ENCODE peak calls at places on chromosomes 2 and 18, in nine cellular contexts. One of them, this sample, is unnamed.
A peak's percentile ranks its signal among the peaks of the same experiment; 100 is the strongest.

GRCh38 chr2:33204945-33205344 is 258.2 kb downstream of the LTBP1 start:
- DNase-seq in GM12891: no peak
- DNase-seq in suprapubic skin: no peak
- DNase-seq in tibial nerve: no peak
- DNase-seq in HepG2: no peak
- DNase-seq in erythroblast: no peak
- DNase-seq in stomach: no peak
- DNase-seq in adrenal gland: no peak
- DNase-seq in spleen: no peak
- DNase-seq in this sample: no peak

GRCh38 chr2:213065583-213066444 is 85.6 kb downstream of the IKZF2 start:
- DNase-seq in GM12891: no peak
- DNase-seq in suprapubic skin: no peak
- DNase-seq in tibial nerve: no peak
- DNase-seq in HepG2: no peak
- DNase-seq in erythroblast: peak; percentile 17
- DNase-seq in stomach: peak; percentile 26
- DNase-seq in adrenal gland: peak; percentile 55
- DNase-seq in spleen: peak; percentile 59
- DNase-seq in this sample: no peak

GRCh38 chr18:63476666-63477065 is at the start of gene SERPINB5:
- DNase-seq in GM12891: no peak
- DNase-seq in suprapubic skin: no peak
- DNase-seq in tibial nerve: no peak
- DNase-seq in HepG2: no peak
- DNase-seq in erythroblast: no peak
- DNase-seq in stomach: peak; percentile 49
- DNase-seq in adrenal gland: no peak
- DNase-seq in spleen: no peak
- DNase-seq in this sample: no peak

GRCh38 chr2:105751272-105751671 is 6.6 kb downstream of the NCK2 start:
- DNase-seq in GM12891: no peak
- DNase-seq in suprapubic skin: no peak
- DNase-seq in tibial nerve: no peak
- DNase-seq in HepG2: no peak
- DNase-seq in erythroblast: no peak
- DNase-seq in stomach: no peak
- DNase-seq in adrenal gland: no peak
- DNase-seq in spleen: no peak
- DNase-seq in this sample: no peak

GRCh38 chr2:43269074-43269572 is 42.7 kb upstream of the ZFP36L2 start:
- DNase-seq in GM12891: no peak
- DNase-seq in suprapubic skin: peak; percentile 95
- DNase-seq in tibial nerve: peak; percentile 85
- DNase-seq in HepG2: no peak
- DNase-seq in erythroblast: peak; percentile 69
- DNase-seq in stomach: peak; percentile 59
- DNase-seq in adrenal gland: peak; percentile 96
- DNase-seq in spleen: peak; percentile 89
- DNase-seq in this sample: peak; percentile 84

GRCh38 chr18:63043516-63043915 is 276.1 kb downstream of the BCL2 start:
- DNase-seq in GM12891: no peak
- DNase-seq in suprapubic skin: no peak
- DNase-seq in tibial nerve: no peak
- DNase-seq in HepG2: no peak
- DNase-seq in erythroblast: no peak
- DNase-seq in stomach: no peak
- DNase-seq in adrenal gland: no peak
- DNase-seq in spleen: no peak
- DNase-seq in this sample: no peak

GRCh38 chr2:40178971-40179370 is 272.9 kb downstream of the SLC8A1 start:
- DNase-seq in GM12891: no peak
- DNase-seq in suprapubic skin: no peak
- DNase-seq in tibial nerve: no peak
- DNase-seq in HepG2: no peak
- DNase-seq in erythroblast: no peak
- DNase-seq in stomach: no peak
- DNase-seq in adrenal gland: no peak
- DNase-seq in spleen: no peak
- DNase-seq in this sample: no peak

GRCh38 chr2:238069877-238070276 is 9.1 kb downstream of the SCLY start:
- DNase-seq in GM12891: no peak
- DNase-seq in suprapubic skin: no peak
- DNase-seq in tibial nerve: no peak
- DNase-seq in HepG2: no peak
- DNase-seq in erythroblast: no peak
- DNase-seq in stomach: no peak
- DNase-seq in adrenal gland: no peak
- DNase-seq in spleen: no peak
- DNase-seq in this sample: no peak

GRCh38 chr2:159600752-159601151 is 15.6 kb downstream of the BAZ2B start:
- DNase-seq in GM12891: no peak
- DNase-seq in suprapubic skin: no peak
- DNase-seq in tibial nerve: no peak
- DNase-seq in HepG2: peak; percentile 29
- DNase-seq in erythroblast: no peak
- DNase-seq in stomach: no peak
- DNase-seq in adrenal gland: no peak
- DNase-seq in spleen: no peak
- DNase-seq in this sample: peak; percentile 20

GRCh38 chr18:75654928-75655745 is 227.6 kb upstream of the SMIM21 start:
- DNase-seq in GM12891: no peak
- DNase-seq in suprapubic skin: no peak
- DNase-seq in tibial nerve: no peak
- DNase-seq in HepG2: no peak
- DNase-seq in erythroblast: no peak
- DNase-seq in stomach: no peak
- DNase-seq in adrenal gland: no peak
- DNase-seq in spleen: no peak
- DNase-seq in this sample: no peak

GRCh38 chr2:29940706-29941105 is 19.3 kb upstream of the ALK start:
- DNase-seq in GM12891: no peak
- DNase-seq in suprapubic skin: no peak
- DNase-seq in tibial nerve: no peak
- DNase-seq in HepG2: no peak
- DNase-seq in erythroblast: no peak
- DNase-seq in stomach: no peak
- DNase-seq in adrenal gland: peak; percentile 51
- DNase-seq in spleen: no peak
- DNase-seq in this sample: no peak

GRCh38 chr2:185255566-185255965 is 483.0 kb upstream of the FSIP2 start:
- DNase-seq in GM12891: no peak
- DNase-seq in suprapubic skin: no peak
- DNase-seq in tibial nerve: no peak
- DNase-seq in HepG2: peak; percentile 28
- DNase-seq in erythroblast: no peak
- DNase-seq in stomach: no peak
- DNase-seq in adrenal gland: no peak
- DNase-seq in spleen: no peak
- DNase-seq in this sample: no peak

GRCh38 chr2:230097424-230097823 is 28.7 kb upstream of the SLC16A14 start:
- DNase-seq in GM12891: no peak
- DNase-seq in suprapubic skin: no peak
- DNase-seq in tibial nerve: no peak
- DNase-seq in HepG2: no peak
- DNase-seq in erythroblast: no peak
- DNase-seq in stomach: no peak
- DNase-seq in adrenal gland: no peak
- DNase-seq in spleen: no peak
- DNase-seq in this sample: no peak

GRCh38 chr2:74458957-74459290 is 686 bp downstream of the WBP1 start:
- DNase-seq in GM12891: no peak
- DNase-seq in suprapubic skin: no peak
- DNase-seq in tibial nerve: no peak
- DNase-seq in HepG2: no peak
- DNase-seq in erythroblast: no peak
- DNase-seq in stomach: no peak
- DNase-seq in adrenal gland: no peak
- DNase-seq in spleen: peak; percentile 78
- DNase-seq in this sample: no peak

GRCh38 chr2:74462054-74462785 is 3.0 kb downstream of the MOGS start:
- DNase-seq in GM12891: no peak
- DNase-seq in suprapubic skin: no peak
- DNase-seq in tibial nerve: no peak
- DNase-seq in HepG2: no peak
- DNase-seq in erythroblast: no peak
- DNase-seq in stomach: no peak
- DNase-seq in adrenal gland: no peak
- DNase-seq in spleen: peak; percentile 75
- DNase-seq in this sample: no peak

GRCh38 chr2:74459377-74460118 is 1.3 kb downstream of the WBP1 start:
- DNase-seq in GM12891: no peak
- DNase-seq in suprapubic skin: no peak
- DNase-seq in tibial nerve: no peak
- DNase-seq in HepG2: no peak
- DNase-seq in erythroblast: no peak
- DNase-seq in stomach: no peak
- DNase-seq in adrenal gland: no peak
- DNase-seq in spleen: peak; percentile 71
- DNase-seq in this sample: no peak

GRCh38 chr2:74462786-74463105 is 2.4 kb downstream of the MOGS start:
- DNase-seq in GM12891: no peak
- DNase-seq in suprapubic skin: no peak
- DNase-seq in tibial nerve: no peak
- DNase-seq in HepG2: no peak
- DNase-seq in erythroblast: no peak
- DNase-seq in stomach: no peak
- DNase-seq in adrenal gland: no peak
- DNase-seq in spleen: peak; percentile 59
- DNase-seq in this sample: no peak

GRCh38 chr2:74461187-74462053 is 3.2 kb downstream of the WBP1 start:
- DNase-seq in GM12891: no peak
- DNase-seq in suprapubic skin: no peak
- DNase-seq in tibial nerve: no peak
- DNase-seq in HepG2: peak; percentile 51
- DNase-seq in erythroblast: no peak
- DNase-seq in stomach: no peak
- DNase-seq in adrenal gland: no peak
- DNase-seq in spleen: peak; percentile 71
- DNase-seq in this sample: no peak
- TF ChIP-seq POLR2A in GM12891: no peak
- TF ChIP-seq POLR2A in suprapubic skin: no peak
- TF ChIP-seq POLR2A in tibial nerve: no peak
- TF ChIP-seq POLR2A in HepG2: no peak
- TF ChIP-seq POLR2A in erythroblast: no peak
- TF ChIP-seq POLR2A in stomach: no peak
- TF ChIP-seq POLR2A in adrenal gland: no peak
- TF ChIP-seq POLR2A in spleen: no peak
- TF ChIP-seq POLR2A in this sample: no peak

DNA sequence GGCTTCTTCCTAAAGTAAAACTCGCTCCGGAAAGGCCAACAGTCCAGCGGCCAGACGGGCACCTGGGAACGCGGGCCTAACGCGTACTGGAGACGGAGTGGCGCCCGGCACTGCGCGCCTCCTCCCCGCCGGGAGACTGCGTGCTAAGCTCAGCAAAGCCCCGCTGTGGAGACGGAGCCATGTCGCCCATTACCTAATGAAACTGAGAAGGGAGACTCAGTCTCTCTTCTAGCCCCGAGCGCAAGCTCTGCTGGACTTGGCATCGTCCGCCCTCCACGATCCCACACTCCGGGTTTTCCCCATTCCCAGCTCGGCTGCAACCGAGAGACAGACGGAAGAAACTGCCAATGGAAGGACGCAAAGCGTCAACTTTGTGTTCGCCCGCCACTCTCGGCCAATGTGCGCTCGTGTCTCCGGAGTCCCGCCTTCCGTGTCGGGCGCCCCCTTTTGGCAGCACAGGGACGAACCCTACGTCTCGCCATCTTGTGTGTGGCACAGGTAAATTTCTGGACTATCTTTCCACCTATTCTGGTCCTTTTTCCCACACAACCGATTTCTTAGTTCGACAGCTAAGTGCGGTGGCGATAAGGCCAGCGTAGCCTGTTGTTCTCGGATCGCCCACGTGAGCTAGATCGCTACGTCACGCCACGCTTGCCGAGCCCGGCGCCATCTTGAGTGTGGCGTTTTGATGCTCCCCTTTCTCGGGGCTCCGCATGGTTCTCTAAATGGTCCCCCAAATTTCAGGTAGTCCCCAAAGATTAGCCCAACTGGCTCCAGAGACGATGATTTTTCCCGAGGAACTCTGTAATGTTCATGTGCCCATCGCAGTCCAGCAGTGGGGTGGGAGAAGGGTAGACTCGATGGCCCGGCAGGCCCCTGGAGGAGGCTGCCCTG is 1.3 kb upstream of the PTMA start:
- DNase-seq in GM12891: peak; percentile 88
- DNase-seq in suprapubic skin: peak; percentile 100
- DNase-seq in tibial nerve: peak; percentile 94
- DNase-seq in HepG2: peak; percentile 95
- DNase-seq in erythroblast: peak; percentile 99
- DNase-seq in stomach: peak; percentile 99
- DNase-seq in adrenal gland: peak; percentile 98
- DNase-seq in spleen: peak; percentile 97
- DNase-seq in this sample: peak; percentile 97
- TF ChIP-seq POLR2A in GM12891: peak; percentile 86
- TF ChIP-seq POLR2A in suprapubic skin: peak; percentile 54
- TF ChIP-seq POLR2A in tibial nerve: peak; percentile 91
- TF ChIP-seq POLR2A in HepG2: no peak
- TF ChIP-seq POLR2A in erythroblast: peak; percentile 92
- TF ChIP-seq POLR2A in stomach: peak; percentile 43
- TF ChIP-seq POLR2A in adrenal gland: peak; percentile 90
- TF ChIP-seq POLR2A in spleen: peak; percentile 64
- TF ChIP-seq POLR2A in this sample: peak; percentile 34

GRCh38 chr2:176115883-176116813 is at the start of gene HOXD10:
- DNase-seq in GM12891: no peak
- DNase-seq in suprapubic skin: no peak
- DNase-seq in tibial nerve: no peak
- DNase-seq in HepG2: no peak
- DNase-seq in erythroblast: peak; percentile 32
- DNase-seq in stomach: no peak
- DNase-seq in adrenal gland: no peak
- DNase-seq in spleen: peak; percentile 75
- DNase-seq in this sample: no peak
- TF ChIP-seq POLR2A in GM12891: no peak
- TF ChIP-seq POLR2A in suprapubic skin: no peak
- TF ChIP-seq POLR2A in tibial nerve: no peak
- TF ChIP-seq POLR2A in HepG2: no peak
- TF ChIP-seq POLR2A in erythroblast: no peak
- TF ChIP-seq POLR2A in stomach: no peak
- TF ChIP-seq POLR2A in adrenal gland: no peak
- TF ChIP-seq POLR2A in spleen: no peak
- TF ChIP-seq POLR2A in this sample: no peak

DNA sequence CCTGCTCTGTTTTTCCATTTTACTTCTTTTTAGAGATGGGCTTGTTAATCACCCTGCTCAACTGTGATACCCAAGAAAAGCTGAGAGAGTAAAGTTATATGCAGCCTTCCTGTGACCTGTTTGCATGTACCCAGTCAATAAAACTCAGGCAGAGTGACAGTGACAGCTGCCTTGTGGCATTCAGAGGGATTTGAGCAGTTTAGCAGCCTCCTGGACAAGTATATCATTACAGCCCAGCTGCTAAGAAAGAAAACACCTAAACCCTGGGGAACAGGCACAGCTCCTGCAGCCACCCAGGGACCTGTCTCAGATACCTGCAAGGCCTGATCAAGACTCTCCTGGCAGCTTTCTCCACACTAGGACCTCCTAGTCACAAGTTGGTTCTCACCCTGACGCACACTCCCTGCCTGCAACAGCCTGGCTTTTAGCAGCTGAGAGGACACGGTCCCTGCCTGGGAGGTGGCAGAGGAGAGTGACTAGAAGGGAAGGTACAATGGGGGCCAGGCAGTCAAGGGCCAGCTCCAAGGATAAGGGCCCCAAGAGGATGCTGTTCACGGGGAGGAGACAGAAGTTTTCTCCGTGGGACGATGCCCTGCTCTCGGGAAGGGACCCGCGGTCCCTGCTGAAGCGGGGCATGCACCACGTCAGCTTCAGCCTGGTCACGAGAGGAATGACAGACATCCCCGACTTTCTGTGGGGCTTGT is at the start of gene LRRC30:
- DNase-seq in GM12891: no peak
- DNase-seq in suprapubic skin: no peak
- DNase-seq in tibial nerve: no peak
- DNase-seq in HepG2: no peak
- DNase-seq in erythroblast: no peak
- DNase-seq in stomach: no peak
- DNase-seq in adrenal gland: no peak
- DNase-seq in spleen: no peak
- DNase-seq in this sample: no peak
- TF ChIP-seq POLR2A in GM12891: no peak
- TF ChIP-seq POLR2A in suprapubic skin: no peak
- TF ChIP-seq POLR2A in tibial nerve: no peak
- TF ChIP-seq POLR2A in HepG2: no peak
- TF ChIP-seq POLR2A in erythroblast: no peak
- TF ChIP-seq POLR2A in stomach: no peak
- TF ChIP-seq POLR2A in adrenal gland: no peak
- TF ChIP-seq POLR2A in spleen: no peak
- TF ChIP-seq POLR2A in this sample: no peak

This sample was measured in H54.